ENCODE peak calls at places on chromosomes 7 and 10, in six cellular contexts. One of them, this sample, is unnamed.

GRCh38 chr7:143289421-143289820 is 1.3 kb downstream of the CASP2 start:
- DNase-seq in Panc1: no peak
- DNase-seq in SJSA1: no peak
- DNase-seq in hepatocyte: no peak
- DNase-seq in left ventricle myocardium inferior: no peak
- DNase-seq in stomach: no peak
- DNase-seq in this sample: no peak

GRCh38 chr7:5093948-5094347 is 48.3 kb downstream of the RBAK start:
- DNase-seq in Panc1: no peak
- DNase-seq in SJSA1: no peak
- DNase-seq in hepatocyte: no peak
- DNase-seq in left ventricle myocardium inferior: no peak
- DNase-seq in stomach: no peak
- DNase-seq in this sample: no peak

GRCh38 chr10:124557648-124558338 is 96.2 kb downstream of the LHPP start:
- DNase-seq in Panc1: no peak
- DNase-seq in SJSA1: no peak
- DNase-seq in hepatocyte: no peak
- DNase-seq in left ventricle myocardium inferior: no peak
- DNase-seq in stomach: no peak
- DNase-seq in this sample: no peak

GRCh38 chr7:148862481-148862880 is 21.6 kb downstream of the EZH2 start:
- DNase-seq in Panc1: no peak
- DNase-seq in SJSA1: no peak
- DNase-seq in hepatocyte: no peak
- DNase-seq in left ventricle myocardium inferior: no peak
- DNase-seq in stomach: no peak
- DNase-seq in this sample: no peak

GRCh38 chr10:32905466-32905865 is 52.6 kb downstream of the ITGB1 start:
- DNase-seq in Panc1: no peak
- DNase-seq in SJSA1: no peak
- DNase-seq in hepatocyte: no peak
- DNase-seq in left ventricle myocardium inferior: no peak
- DNase-seq in stomach: no peak
- DNase-seq in this sample: no peak

GRCh38 chr10:14325325-14325955 is 5.3 kb downstream of the FRMD4A start:
- DNase-seq in Panc1: peak; percentile 8
- DNase-seq in SJSA1: no peak
- DNase-seq in hepatocyte: peak; percentile 48
- DNase-seq in left ventricle myocardium inferior: peak; percentile 22
- DNase-seq in stomach: peak; percentile 67
- DNase-seq in this sample: peak; percentile 54

GRCh38 chr7:155618708-155619633 is 25.5 kb upstream of the RBM33 start:
- DNase-seq in Panc1: no peak
- DNase-seq in SJSA1: no peak
- DNase-seq in hepatocyte: peak; percentile 84
- DNase-seq in left ventricle myocardium inferior: no peak
- DNase-seq in stomach: peak; percentile 73
- DNase-seq in this sample: no peak

GRCh38 chr10:34081948-34082347 is 733.1 kb downstream of the PARD3 start:
- DNase-seq in Panc1: no peak
- DNase-seq in SJSA1: no peak
- DNase-seq in hepatocyte: no peak
- DNase-seq in left ventricle myocardium inferior: no peak
- DNase-seq in stomach: no peak
- DNase-seq in this sample: no peak

GRCh38 chr7:71694678-71695077 is 562.7 kb downstream of the GALNT17 start:
- DNase-seq in Panc1: no peak
- DNase-seq in SJSA1: no peak
- DNase-seq in hepatocyte: no peak
- DNase-seq in left ventricle myocardium inferior: no peak
- DNase-seq in stomach: no peak
- DNase-seq in this sample: no peak

GRCh38 chr10:76080406-76080805 is 649.0 kb downstream of the LRMDA start:
- DNase-seq in Panc1: no peak
- DNase-seq in SJSA1: no peak
- DNase-seq in hepatocyte: no peak
- DNase-seq in left ventricle myocardium inferior: no peak
- DNase-seq in stomach: no peak
- DNase-seq in this sample: no peak

GRCh38 chr7:66099551-66100407 is 14.9 kb upstream of the CRCP start:
- DNase-seq in Panc1: no peak
- DNase-seq in SJSA1: peak; percentile 76
- DNase-seq in hepatocyte: peak; percentile 80
- DNase-seq in left ventricle myocardium inferior: peak; percentile 41
- DNase-seq in stomach: peak; percentile 83
- DNase-seq in this sample: peak; percentile 41

GRCh38 chr10:103480521-103480920 is 1.5 kb upstream of the CALHM3 start:
- DNase-seq in Panc1: no peak
- DNase-seq in SJSA1: no peak
- DNase-seq in hepatocyte: no peak
- DNase-seq in left ventricle myocardium inferior: no peak
- DNase-seq in stomach: no peak
- DNase-seq in this sample: no peak

GRCh38 chr10:86888585-86889381 is 68.6 kb downstream of the MMRN2 start:
- DNase-seq in Panc1: no peak
- DNase-seq in SJSA1: no peak
- DNase-seq in hepatocyte: no peak
- DNase-seq in left ventricle myocardium inferior: no peak
- DNase-seq in stomach: no peak
- DNase-seq in this sample: no peak

GRCh38 chr7:126700807-126701604 is 551.7 kb downstream of the GRM8 start:
- DNase-seq in Panc1: peak; percentile 94
- DNase-seq in SJSA1: peak; percentile 92
- DNase-seq in hepatocyte: peak; percentile 63
- DNase-seq in left ventricle myocardium inferior: no peak
- DNase-seq in stomach: no peak
- DNase-seq in this sample: peak; percentile 93

GRCh38 chr10:89301721-89302445 is at the start of gene IFIT2:
- DNase-seq in Panc1: peak; percentile 62
- DNase-seq in SJSA1: no peak
- DNase-seq in hepatocyte: peak; percentile 59
- DNase-seq in left ventricle myocardium inferior: peak; percentile 29
- DNase-seq in stomach: peak; percentile 39
- DNase-seq in this sample: peak; percentile 13

GRCh38 chr7:78197447-78197846 is 398.9 kb downstream of the PHTF2 start:
- DNase-seq in Panc1: no peak
- DNase-seq in SJSA1: no peak
- DNase-seq in hepatocyte: no peak
- DNase-seq in left ventricle myocardium inferior: no peak
- DNase-seq in stomach: no peak
- DNase-seq in this sample: no peak

GRCh38 chr7:2812119-2812487 is 32.0 kb downstream of the GNA12 start:
- DNase-seq in Panc1: no peak
- DNase-seq in SJSA1: no peak
- DNase-seq in hepatocyte: no peak
- DNase-seq in left ventricle myocardium inferior: no peak
- DNase-seq in stomach: no peak
- DNase-seq in this sample: no peak

GRCh38 chr7:134698481-134698880 is 51.8 kb downstream of the BPGM start:
- DNase-seq in Panc1: no peak
- DNase-seq in SJSA1: no peak
- DNase-seq in hepatocyte: no peak
- DNase-seq in left ventricle myocardium inferior: no peak
- DNase-seq in stomach: no peak
- DNase-seq in this sample: no peak

GRCh38 chr10:119211176-119211575 is 3.8 kb downstream of the GRK5 start:
- DNase-seq in Panc1: no peak
- DNase-seq in SJSA1: no peak
- DNase-seq in hepatocyte: no peak
- DNase-seq in left ventricle myocardium inferior: no peak
- DNase-seq in stomach: no peak
- DNase-seq in this sample: no peak

GRCh38 chr10:132282667-132283603 is 24.8 kb downstream of the STK32C start:
- DNase-seq in Panc1: no peak
- DNase-seq in SJSA1: no peak
- DNase-seq in hepatocyte: no peak
- DNase-seq in left ventricle myocardium inferior: no peak
- DNase-seq in stomach: no peak
- DNase-seq in this sample: no peak

GRCh38 chr7:123154231-123154860 is 45.4 kb downstream of the SLC13A1 start:
- DNase-seq in Panc1: peak; percentile 75
- DNase-seq in SJSA1: peak; percentile 75
- DNase-seq in hepatocyte: peak; percentile 89
- DNase-seq in left ventricle myocardium inferior: peak; percentile 28
- DNase-seq in stomach: peak; percentile 80
- DNase-seq in this sample: peak; percentile 78
- H3K9me3 ChIP-seq in Panc1: no peaks in the 10 kb centered on the region
- H3K9me3 ChIP-seq in SJSA1: no peaks in the 10 kb centered on the region
- H3K9me3 ChIP-seq in hepatocyte: no peaks in the 10 kb centered on the region
- H3K9me3 ChIP-seq in left ventricle myocardium inferior: no peaks in the 10 kb centered on the region
- H3K9me3 ChIP-seq in stomach: no peaks in the 10 kb centered on the region
- H3K9me3 ChIP-seq in this sample: no peaks in the 10 kb centered on the region

GRCh38 chr10:112429147-112429546 is 17.6 kb downstream of the ZDHHC6 start:
- DNase-seq in Panc1: no peak
- DNase-seq in SJSA1: no peak
- DNase-seq in hepatocyte: no peak
- DNase-seq in left ventricle myocardium inferior: no peak
- DNase-seq in stomach: no peak
- DNase-seq in this sample: no peak

GRCh38 chr10:112421731-112422130 is 25.0 kb downstream of the ZDHHC6 start:
- DNase-seq in Panc1: no peak
- DNase-seq in SJSA1: no peak
- DNase-seq in hepatocyte: no peak
- DNase-seq in left ventricle myocardium inferior: no peak
- DNase-seq in stomach: no peak
- DNase-seq in this sample: no peak

GRCh38 chr10:112429654-112430230 is 17.0 kb downstream of the ZDHHC6 start:
- DNase-seq in Panc1: no peak
- DNase-seq in SJSA1: no peak
- DNase-seq in hepatocyte: peak; percentile 19
- DNase-seq in left ventricle myocardium inferior: no peak
- DNase-seq in stomach: no peak
- DNase-seq in this sample: no peak

DNA sequence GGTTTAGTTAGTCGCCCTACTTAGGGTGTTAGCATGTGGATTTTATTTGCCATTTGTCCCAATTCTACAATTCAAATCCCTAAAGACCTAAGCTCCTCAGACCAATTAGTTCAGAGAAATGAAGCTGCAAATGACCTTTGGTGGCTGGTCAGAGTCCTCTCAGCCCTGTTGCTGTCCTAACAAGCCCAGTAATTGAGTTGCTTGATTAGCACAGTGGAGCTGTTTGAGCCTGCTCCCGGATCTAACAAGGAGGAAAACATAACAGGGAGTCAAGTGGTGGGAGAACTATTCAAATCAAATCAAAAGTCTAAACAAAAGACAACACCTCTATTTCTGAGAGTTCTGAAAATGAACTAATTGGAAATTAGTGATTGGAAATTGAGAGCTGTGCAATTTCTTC is 22.1 kb downstream of the ZDHHC6 start:
- DNase-seq in Panc1: no peak
- DNase-seq in SJSA1: no peak
- DNase-seq in hepatocyte: no peak
- DNase-seq in left ventricle myocardium inferior: no peak
- DNase-seq in stomach: no peak
- DNase-seq in this sample: no peak
- H3K36me3 ChIP-seq in Panc1: no peaks in the 10 kb centered on the region
- H3K36me3 ChIP-seq in SJSA1: no peaks in the 10 kb centered on the region
- H3K36me3 ChIP-seq in hepatocyte: no peaks in the 10 kb centered on the region
- H3K36me3 ChIP-seq in left ventricle myocardium inferior: peaks cover 41% of the 10 kb centered on the region
- H3K36me3 ChIP-seq in stomach: peaks cover 95% of the 10 kb centered on the region
- H3K36me3 ChIP-seq in this sample: peaks cover 6% of the 10 kb centered on the region

DNA sequence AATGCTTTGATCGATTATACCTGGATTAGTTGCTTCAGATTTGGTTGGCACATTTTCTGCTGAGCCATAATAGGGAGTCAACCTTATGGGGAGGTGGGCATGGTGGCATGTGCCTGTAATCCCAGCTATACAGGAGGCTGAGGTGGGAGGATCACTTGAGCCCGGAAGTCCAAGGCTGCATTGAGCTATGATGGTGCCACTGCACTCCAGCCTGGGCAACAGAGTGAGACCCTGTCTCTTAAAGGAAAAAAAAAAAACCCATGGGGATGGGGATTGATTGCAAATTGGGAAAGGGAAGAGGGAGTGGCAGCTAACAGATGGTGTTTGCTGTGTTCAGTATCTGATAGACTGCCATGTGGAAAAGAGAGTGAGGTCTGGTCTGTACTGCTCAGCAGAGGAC is 11.1 kb downstream of the STK17A start:
- DNase-seq in Panc1: no peak
- DNase-seq in SJSA1: no peak
- DNase-seq in hepatocyte: no peak
- DNase-seq in left ventricle myocardium inferior: no peak
- DNase-seq in stomach: no peak
- DNase-seq in this sample: no peak
- H3K9me3 ChIP-seq in Panc1: no peaks in the 10 kb centered on the region
- H3K9me3 ChIP-seq in SJSA1: no peaks in the 10 kb centered on the region
- H3K9me3 ChIP-seq in hepatocyte: no peaks in the 10 kb centered on the region
- H3K9me3 ChIP-seq in left ventricle myocardium inferior: no peaks in the 10 kb centered on the region
- H3K9me3 ChIP-seq in stomach: no peaks in the 10 kb centered on the region
- H3K9me3 ChIP-seq in this sample: no peaks in the 10 kb centered on the region

GRCh38 chr10:70162157-70162891 is 8.0 kb downstream of the SAR1A start:
- DNase-seq in Panc1: no peak
- DNase-seq in SJSA1: no peak
- DNase-seq in hepatocyte: no peak
- DNase-seq in left ventricle myocardium inferior: no peak
- DNase-seq in stomach: no peak
- DNase-seq in this sample: no peak
- H3K36me3 ChIP-seq in Panc1: peaks cover 29% of the 10 kb centered on the region
- H3K36me3 ChIP-seq in SJSA1: peaks cover 88% of the 10 kb centered on the region
- H3K36me3 ChIP-seq in hepatocyte: peaks cover 7% of the 10 kb centered on the region
- H3K36me3 ChIP-seq in left ventricle myocardium inferior: peaks cover 42% of the 10 kb centered on the region
- H3K36me3 ChIP-seq in stomach: peaks cover 51% of the 10 kb centered on the region
- H3K36me3 ChIP-seq in this sample: peaks cover 30% of the 10 kb centered on the region

DNA sequence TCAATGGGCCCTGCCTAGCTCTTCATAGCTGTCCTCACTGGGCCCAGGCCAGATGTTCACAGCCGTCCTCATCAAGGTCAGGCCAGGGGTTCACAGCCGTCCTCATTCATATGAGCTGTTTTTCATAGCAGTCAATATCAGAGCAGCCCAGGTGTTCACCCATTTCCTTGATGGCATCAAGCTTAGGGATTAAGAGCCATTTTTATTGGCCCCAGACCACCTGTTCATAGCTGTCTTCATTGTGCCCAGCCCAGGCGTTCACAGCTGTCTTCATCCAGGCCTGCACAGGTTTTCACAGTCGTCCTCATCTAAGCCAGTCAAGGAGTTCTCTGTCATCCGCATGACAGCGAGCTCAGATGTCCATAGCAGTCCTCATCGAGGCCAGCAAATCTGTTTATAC is 9.4 kb downstream of the FRG2B start:
- DNase-seq in Panc1: no peak
- DNase-seq in SJSA1: no peak
- DNase-seq in hepatocyte: no peak
- DNase-seq in left ventricle myocardium inferior: no peak
- DNase-seq in stomach: no peak
- DNase-seq in this sample: no peak
- H3K9me3 ChIP-seq in Panc1: no peaks in the 10 kb centered on the region
- H3K9me3 ChIP-seq in SJSA1: peaks cover 12% of the 10 kb centered on the region
- H3K9me3 ChIP-seq in hepatocyte: no peaks in the 10 kb centered on the region
- H3K9me3 ChIP-seq in left ventricle myocardium inferior: peaks cover 3% of the 10 kb centered on the region
- H3K9me3 ChIP-seq in stomach: no peaks in the 10 kb centered on the region
- H3K9me3 ChIP-seq in this sample: no peaks in the 10 kb centered on the region

This sample was measured in BE2C.